ENCODE peak calls at places on chromosomes 5 and 9, in seven cellular contexts. L, Q, Y, P, H, E and A are unnamed samples.

GRCh38 chr5:54018438-54018837 is 291.9 kb downstream of the ARL15 start:
- DNase-seq in H (no peak), Q (no peak), P (no peak), L (peak), E (no peak), Y (no peak), A (no peak)

GRCh38 chr9:137989999-137990715 is 112.6 kb downstream of the CACNA1B start:
- DNase-seq in P (no peak), Y (no peak), L (no peak), Q (no peak), E (peak), H (no peak), A (no peak)

GRCh38 chr9:98378206-98379193 is 123.1 kb upstream of the TBC1D2 start:
- DNase-seq in E (no peak), Q (no peak), Y (peak), L (no peak), P (no peak), H (no peak), A (no peak)

GRCh38 chr9:112334319-112334828 is 955 bp upstream of the PTBP3 start:
- DNase-seq in P (no peak), Q (peak), Y (peak), L (no peak), E (no peak), H (no peak), A (no peak)

GRCh38 chr9:18362901-18363685 is 110.9 kb upstream of the ADAMTSL1 start:
- DNase-seq in L (no peak), H (no peak), Y (peak), E (no peak), P (no peak), Q (no peak), A (no peak)

GRCh38 chr9:136259517-136259813 is 13.9 kb upstream of the QSOX2 start:
- DNase-seq in Y (no peak), Q (no peak), E (no peak), H (no peak), L (no peak), P (no peak), A (peak)

GRCh38 chr9:95266649-95267048 is 50.9 kb downstream of the FANCC start:
- DNase-seq in L (no peak), Q (no peak), Y (no peak), H (no peak), P (no peak), E (no peak), A (no peak)

GRCh38 chr9:123359546-123359945 is 3.5 kb downstream of the CRB2 start:
- DNase-seq in E (no peak), Q (no peak), L (no peak), H (no peak), Y (no peak), P (no peak), A (no peak)

GRCh38 chr5:43044181-43044914 is 4.2 kb upstream of the ANXA2R start:
- DNase-seq in P (no peak), H (no peak), L (peak), Y (peak), E (no peak), Q (no peak), A (no peak)

GRCh38 chr5:89255845-89256463 is 373.0 kb upstream of the MEF2C start:
- DNase-seq in Y (peak), P (peak), L (no peak), Q (no peak), E (no peak), H (peak), A (no peak)

GRCh38 chr5:135251099-135251498 is 147.9 kb downstream of the MACROH2A1 start:
- DNase-seq in H (no peak), E (peak), P (no peak), Y (no peak), Q (no peak), L (no peak), A (no peak)

GRCh38 chr5:73856972-73857371 is 231.0 kb downstream of the ARHGEF28 start:
- DNase-seq in H (no peak), L (no peak), E (no peak), Q (no peak), P (no peak), Y (peak), A (no peak)

GRCh38 chr9:93679536-93680444 is 103.4 kb downstream of the PHF2 start:
- DNase-seq in E (peak), L (peak), Y (no peak), Q (peak), H (no peak), P (no peak), A (no peak)

GRCh38 chr5:178147406-178147805 is 6.3 kb downstream of the NHP2 start:
- DNase-seq in P (no peak), H (no peak), Y (no peak), Q (no peak), E (no peak), L (no peak), A (no peak)

GRCh38 chr5:178152491-178153444 is 917 bp downstream of the NHP2 start:
- DNase-seq in P (no peak), Y (no peak), Q (no peak), H (no peak), L (no peak), E (no peak), A (no peak)

GRCh38 chr5:178149199-178149932 is 4.3 kb downstream of the NHP2 start:
- DNase-seq in E (no peak), H (no peak), Q (no peak), Y (no peak), L (no peak), P (no peak), A (no peak)

GRCh38 chr5:178153530-178154340 is at the start of gene NHP2:
- DNase-seq in E (peak), Y (peak), H (peak), Q (peak), P (peak), L (peak), A (peak)

GRCh38 chr5:178150977-178151734 is 2.5 kb downstream of the NHP2 start:
- DNase-seq in E (no peak), Q (no peak), L (no peak), H (no peak), Y (no peak), P (no peak), A (no peak)
- TF ChIP-seq CTCF in E (no peak), Q (no peak), L (no peak), H (no peak), Y (no peak), P (peak), A (no peak)

DNA sequence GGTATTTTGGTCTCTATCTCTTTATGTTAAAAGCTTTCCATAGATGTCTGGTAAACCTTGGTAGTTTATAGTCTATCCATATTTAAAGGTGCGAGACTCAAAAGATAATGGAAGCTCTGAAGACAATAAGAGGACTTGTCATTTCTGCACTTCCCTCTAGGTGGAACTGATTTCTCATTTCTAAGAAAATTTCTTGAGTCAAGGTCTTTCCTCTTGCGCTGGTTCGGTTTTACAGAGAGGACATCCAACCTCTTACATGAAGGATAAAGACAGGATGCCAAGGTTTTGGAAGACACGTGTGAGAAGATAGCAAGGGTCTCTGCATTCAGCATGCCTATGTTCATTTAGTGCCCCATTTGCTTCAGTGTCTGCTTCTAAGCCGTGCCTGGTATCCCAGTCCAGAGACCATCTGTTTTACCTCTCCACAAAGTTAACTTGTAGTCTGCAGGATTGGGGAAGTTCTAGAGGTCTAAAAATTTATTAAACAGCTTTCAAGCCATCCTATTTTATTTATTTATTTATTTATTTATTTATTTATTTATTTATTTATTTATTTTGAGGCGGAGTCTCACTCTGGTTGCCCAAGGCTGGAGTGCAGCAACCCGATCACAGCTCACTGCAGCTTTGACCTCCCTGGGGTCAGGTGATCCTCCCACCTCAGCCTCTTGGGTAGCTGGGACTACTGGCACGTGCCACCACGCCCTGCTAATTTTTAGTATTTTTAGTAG is 41.6 kb downstream of the KIAA1191 start:
- DNase-seq in H (no peak), E (no peak), P (no peak), L (no peak), Q (no peak), Y (peak), A (no peak)
- TF ChIP-seq CTCF in H (no peak), E (no peak), P (peak), L (no peak), Q (no peak), Y (peak), A (peak)

GRCh38 chr9:135184661-135185459 is 97.4 kb downstream of the OLFM1 start:
- DNase-seq in Q (no peak), H (no peak), Y (no peak), P (no peak), L (no peak), E (no peak), A (no peak)
- TF ChIP-seq CTCF in Q (no peak), H (no peak), Y (no peak), P (no peak), L (no peak), E (no peak), A (no peak)

DNA sequence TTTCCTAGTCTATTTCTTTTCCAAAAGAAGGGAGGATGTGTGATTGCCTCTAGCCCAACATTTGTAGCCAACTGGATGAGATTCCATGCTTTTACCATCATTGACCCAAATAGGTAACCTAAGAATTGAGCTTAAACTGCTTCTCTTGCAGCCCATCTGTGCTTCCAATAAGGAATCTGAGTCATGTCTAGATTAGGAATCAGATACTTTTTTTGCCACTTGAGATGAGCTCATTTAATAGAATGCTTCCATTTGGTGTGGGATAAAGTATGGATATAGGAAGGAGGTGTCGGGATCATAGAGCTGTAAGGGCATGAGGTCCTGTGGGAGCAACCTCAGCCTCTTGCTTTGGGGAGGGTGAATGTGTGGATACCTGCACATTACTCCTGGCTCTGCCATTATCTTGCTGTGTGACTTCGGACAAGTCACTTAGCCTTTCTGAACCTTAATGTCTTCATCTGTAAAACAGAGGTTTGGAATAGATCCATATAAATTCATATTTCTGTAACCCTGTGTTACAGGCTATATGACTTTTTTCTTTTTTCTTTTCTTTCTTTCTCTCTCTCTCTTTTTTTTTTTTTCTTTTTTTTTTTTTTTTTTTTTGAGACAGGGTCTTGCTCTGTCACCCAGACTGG is 56.2 kb downstream of the MAP1B start:
- DNase-seq in L (no peak), E (no peak), P (no peak), H (no peak), Y (no peak), Q (no peak), A (no peak)
- TF ChIP-seq CTCF in L (no peak), E (no peak), P (no peak), H (no peak), Y (no peak), Q (no peak), A (no peak)

GRCh38 chr5:55231029-55231475 is 2.4 kb downstream of the CCNO start:
- DNase-seq in H (no peak), Q (no peak), L (no peak), Y (no peak), P (no peak), E (no peak), A (no peak)
- TF ChIP-seq CTCF in H (no peak), Q (no peak), L (no peak), Y (no peak), P (no peak), E (no peak), A (no peak)